ENCODE peak calls at places on chromosomes 5 and 9, in six cellular contexts. One of them, this sample, is unnamed.

GRCh38 chr9:137924761-137925369 is 47.3 kb downstream of the CACNA1B start:
- DNase-seq in A549: no peak
- DNase-seq in frontal cortex: no peak
- DNase-seq in epithelial cell of esophagus: no peak
- DNase-seq in COR-L47: no peak
- DNase-seq in fibroblast of lung: no peak
- DNase-seq in this sample: no peak

GRCh38 chr5:176611435-176611834 is 1.5 kb upstream of the GPRIN1 start:
- DNase-seq in COR-L47: no peak
- DNase-seq in fibroblast of lung: peak
- DNase-seq in A549: peak
- DNase-seq in frontal cortex: no peak
- DNase-seq in epithelial cell of esophagus: peak
- DNase-seq in this sample: peak

GRCh38 chr9:19466268-19466639 is 57.4 kb downstream of the ACER2 start:
- DNase-seq in COR-L47: no peak
- DNase-seq in frontal cortex: no peak
- DNase-seq in A549: no peak
- DNase-seq in fibroblast of lung: no peak
- DNase-seq in epithelial cell of esophagus: no peak
- DNase-seq in this sample: no peak

GRCh38 chr5:21918451-21918850 is 934.7 kb downstream of the CDH12 start:
- DNase-seq in fibroblast of lung: no peak
- DNase-seq in frontal cortex: no peak
- DNase-seq in COR-L47: no peak
- DNase-seq in A549: no peak
- DNase-seq in epithelial cell of esophagus: no peak
- DNase-seq in this sample: no peak

GRCh38 chr9:106874031-106874430 is 11.1 kb downstream of the ZNF462 start:
- DNase-seq in A549: no peak
- DNase-seq in frontal cortex: no peak
- DNase-seq in COR-L47: no peak
- DNase-seq in epithelial cell of esophagus: no peak
- DNase-seq in fibroblast of lung: no peak
- DNase-seq in this sample: no peak

GRCh38 chr5:61673007-61673735 is 341.1 kb downstream of the ZSWIM6 start:
- DNase-seq in epithelial cell of esophagus: peak
- DNase-seq in frontal cortex: no peak
- DNase-seq in fibroblast of lung: peak
- DNase-seq in A549: peak
- DNase-seq in COR-L47: no peak
- DNase-seq in this sample: peak

GRCh38 chr5:123174916-123175481 is 86.0 kb downstream of the PRDM6 start:
- DNase-seq in COR-L47: no peak
- DNase-seq in epithelial cell of esophagus: no peak
- DNase-seq in A549: no peak
- DNase-seq in fibroblast of lung: peak
- DNase-seq in frontal cortex: no peak
- DNase-seq in this sample: no peak

GRCh38 chr9:107907715-107908114 is 418.1 kb upstream of the KLF4 start:
- DNase-seq in COR-L47: no peak
- DNase-seq in epithelial cell of esophagus: no peak
- DNase-seq in frontal cortex: no peak
- DNase-seq in fibroblast of lung: no peak
- DNase-seq in A549: no peak
- DNase-seq in this sample: no peak

GRCh38 chr5:135458921-135459331 is 6.8 kb upstream of the TIFAB start:
- DNase-seq in frontal cortex: no peak
- DNase-seq in epithelial cell of esophagus: peak
- DNase-seq in COR-L47: no peak
- DNase-seq in fibroblast of lung: peak
- DNase-seq in A549: peak
- DNase-seq in this sample: peak

GRCh38 chr5:128674837-128675446 is 136.9 kb upstream of the FBN2 start:
- DNase-seq in epithelial cell of esophagus: peak
- DNase-seq in A549: peak
- DNase-seq in fibroblast of lung: peak
- DNase-seq in frontal cortex: no peak
- DNase-seq in COR-L47: peak
- DNase-seq in this sample: peak

GRCh38 chr5:78591227-78591626 is 57.3 kb downstream of the LHFPL2 start:
- DNase-seq in frontal cortex: no peak
- DNase-seq in fibroblast of lung: peak
- DNase-seq in COR-L47: no peak
- DNase-seq in A549: peak
- DNase-seq in epithelial cell of esophagus: peak
- DNase-seq in this sample: peak

GRCh38 chr9:8940650-8941049 is 1141.1 kb upstream of the DMAC1 start:
- DNase-seq in frontal cortex: no peak
- DNase-seq in fibroblast of lung: no peak
- DNase-seq in COR-L47: no peak
- DNase-seq in A549: no peak
- DNase-seq in epithelial cell of esophagus: no peak
- DNase-seq in this sample: no peak

GRCh38 chr9:76562511-76562911 is 103.5 kb downstream of the GCNT1 start:
- DNase-seq in frontal cortex: no peak
- DNase-seq in A549: no peak
- DNase-seq in COR-L47: no peak
- DNase-seq in epithelial cell of esophagus: peak
- DNase-seq in fibroblast of lung: peak
- DNase-seq in this sample: no peak

GRCh38 chr5:149128023-149128875 is 13.0 kb upstream of the ABLIM3 start:
- DNase-seq in COR-L47: no peak
- DNase-seq in A549: peak
- DNase-seq in fibroblast of lung: peak
- DNase-seq in frontal cortex: no peak
- DNase-seq in epithelial cell of esophagus: peak
- DNase-seq in this sample: no peak

GRCh38 chr5:33827885-33828284 is 63.9 kb downstream of the ADAMTS12 start:
- DNase-seq in COR-L47: no peak
- DNase-seq in epithelial cell of esophagus: no peak
- DNase-seq in fibroblast of lung: no peak
- DNase-seq in A549: peak
- DNase-seq in frontal cortex: no peak
- DNase-seq in this sample: no peak

GRCh38 chr5:177523711-177524538 is 7.2 kb upstream of the DDX41 start:
- DNase-seq in fibroblast of lung: no peak
- DNase-seq in COR-L47: no peak
- DNase-seq in A549: no peak
- DNase-seq in frontal cortex: no peak
- DNase-seq in epithelial cell of esophagus: no peak
- DNase-seq in this sample: no peak